ENCODE peak calls at places on chromosomes 3 and 15, in seven cellular contexts. R, L, A, D, S, U and Z are unnamed samples.
A peak's percentile ranks its signal among the peaks of the same experiment; 100 is the strongest.

GRCh38 chr15:66287461-66288055 is 5.8 kb upstream of the DIS3L start:
- DNase-seq in U (no peak), S (peak; percentile 31), A (no peak), L (no peak), D (no peak), R (no peak), Z (no peak)

GRCh38 chr15:69857686-69858391 is 239.9 kb downstream of the TLE3 start:
- DNase-seq in S (no peak), D (no peak), L (no peak), R (no peak), A (no peak), U (no peak), Z (no peak)

GRCh38 chr3:43418601-43419272 is 132.4 kb downstream of the SNRK start:
- DNase-seq in D (no peak), R (no peak), S (no peak), L (no peak), U (no peak), A (no peak), Z (no peak)

GRCh38 chr3:48856469-48856868 is 8.8 kb upstream of the PRKAR2A start:
- DNase-seq in U (peak; percentile 5), D (no peak), L (no peak), R (no peak), A (no peak), S (no peak), Z (no peak)

GRCh38 chr3:102123590-102124190 is 274.4 kb downstream of the NFKBIZ start:
- DNase-seq in A (no peak), L (no peak), D (no peak), R (no peak), S (no peak), U (no peak), Z (no peak)

GRCh38 chr3:121514496-121514895 is 31.3 kb downstream of the POLQ start:
- DNase-seq in L (no peak), U (no peak), R (no peak), A (no peak), D (no peak), S (no peak), Z (no peak)

GRCh38 chr15:89341316-89342005 is 6.8 kb upstream of the POLG start:
- DNase-seq in D (no peak), U (no peak), R (no peak), A (no peak), S (no peak), L (peak; percentile 82), Z (no peak)

GRCh38 chr15:70723927-70724326 is 39.4 kb downstream of the UACA start:
- DNase-seq in S (no peak), U (no peak), L (no peak), R (no peak), D (no peak), A (no peak), Z (no peak)

GRCh38 chr15:29260896-29261295 is 8.7 kb downstream of the NSMCE3 start:
- DNase-seq in U (no peak), R (no peak), S (no peak), D (no peak), A (no peak), L (no peak), Z (no peak)

GRCh38 chr3:160796813-160797164 is 40.8 kb downstream of the PPM1L start:
- DNase-seq in A (no peak), R (no peak), L (no peak), S (no peak), D (no peak), U (no peak), Z (no peak)

GRCh38 chr3:178140491-178140890 is 395.7 kb upstream of the KCNMB2 start:
- DNase-seq in A (no peak), S (no peak), R (peak; percentile 20), D (no peak), L (no peak), U (no peak), Z (no peak)

GRCh38 chr3:50340404-50341329 is at the start of gene RASSF1:
- DNase-seq in U (peak; percentile 92), S (no peak), R (no peak), L (peak; percentile 79), A (peak; percentile 95), D (peak; percentile 63), Z (no peak)

GRCh38 chr3:74000715-74001114 is 376.0 kb upstream of the PDZRN3 start:
- DNase-seq in R (no peak), D (no peak), L (no peak), U (no peak), A (no peak), S (no peak), Z (no peak)

GRCh38 chr3:101803152-101803782 is 24.3 kb downstream of the NXPE3 start:
- DNase-seq in S (peak; percentile 90), U (no peak), A (no peak), R (peak; percentile 54), L (peak; percentile 42), D (peak; percentile 67), Z (no peak)

GRCh38 chr3:46549408-46549904 is 16.6 kb downstream of the LRRC2 start:
- DNase-seq in S (peak; percentile 10), R (no peak), L (no peak), U (no peak), D (no peak), A (no peak), Z (no peak)

GRCh38 chr3:62325896-62326295 is 47.5 kb downstream of the FEZF2 start:
- DNase-seq in S (no peak), L (no peak), A (no peak), D (no peak), R (no peak), U (no peak), Z (no peak)

DNA sequence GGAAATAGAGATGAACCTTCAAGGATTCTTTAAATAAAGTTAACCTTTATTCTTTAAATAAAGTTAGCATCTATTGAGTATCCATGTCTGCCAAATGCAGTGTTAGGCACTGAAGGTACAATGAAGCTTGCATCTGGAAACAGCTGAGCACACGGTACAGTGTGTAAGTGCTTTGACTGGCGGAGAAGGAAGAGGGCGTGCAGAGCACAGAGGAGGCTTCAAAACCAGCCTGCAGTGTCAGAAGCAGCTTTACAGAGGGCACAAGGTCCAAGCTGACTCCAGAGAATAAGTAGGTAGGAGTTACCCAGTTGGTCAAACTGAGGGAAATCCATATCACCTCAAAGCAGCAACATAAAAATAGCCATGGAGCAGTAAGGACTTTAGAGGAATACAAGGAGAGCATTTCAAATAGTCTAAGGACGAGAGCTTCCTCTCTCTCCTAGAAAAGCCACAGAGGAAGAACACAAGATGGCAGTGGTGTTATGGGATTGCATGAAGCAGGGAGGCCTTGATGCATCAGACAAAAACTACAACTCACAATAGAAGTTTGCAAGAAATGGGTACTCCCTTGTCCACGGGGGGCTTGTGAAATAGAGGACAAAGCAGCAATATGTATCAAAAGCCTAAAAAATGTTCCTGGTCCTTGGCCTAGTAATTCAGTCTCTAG is 60.3 kb upstream of the PPP2R3A start:
- DNase-seq in L (no peak), U (no peak), S (no peak), R (no peak), D (no peak), A (no peak), Z (no peak)
- TF ChIP-seq CTCF in L (no peak), U (no peak), S (no peak), R (peak; percentile 47), D (no peak), A (no peak), Z (peak; percentile 43)

GRCh38 chr3:2106438-2106837 is 7.8 kb downstream of the CNTN4 start:
- DNase-seq in A (no peak), S (no peak), U (no peak), R (no peak), L (no peak), D (no peak), Z (no peak)
- H3K9me3 ChIP-seq in A (no peaks in the 10 kb centered on the region), S (no peaks in the 10 kb centered on the region), U (no peaks in the 10 kb centered on the region), R (peaks cover 20% of the 10 kb centered on the region), L (peaks cover 7% of the 10 kb centered on the region), D (no peaks in the 10 kb centered on the region), Z (peaks cover 3% of the 10 kb centered on the region)

DNA sequence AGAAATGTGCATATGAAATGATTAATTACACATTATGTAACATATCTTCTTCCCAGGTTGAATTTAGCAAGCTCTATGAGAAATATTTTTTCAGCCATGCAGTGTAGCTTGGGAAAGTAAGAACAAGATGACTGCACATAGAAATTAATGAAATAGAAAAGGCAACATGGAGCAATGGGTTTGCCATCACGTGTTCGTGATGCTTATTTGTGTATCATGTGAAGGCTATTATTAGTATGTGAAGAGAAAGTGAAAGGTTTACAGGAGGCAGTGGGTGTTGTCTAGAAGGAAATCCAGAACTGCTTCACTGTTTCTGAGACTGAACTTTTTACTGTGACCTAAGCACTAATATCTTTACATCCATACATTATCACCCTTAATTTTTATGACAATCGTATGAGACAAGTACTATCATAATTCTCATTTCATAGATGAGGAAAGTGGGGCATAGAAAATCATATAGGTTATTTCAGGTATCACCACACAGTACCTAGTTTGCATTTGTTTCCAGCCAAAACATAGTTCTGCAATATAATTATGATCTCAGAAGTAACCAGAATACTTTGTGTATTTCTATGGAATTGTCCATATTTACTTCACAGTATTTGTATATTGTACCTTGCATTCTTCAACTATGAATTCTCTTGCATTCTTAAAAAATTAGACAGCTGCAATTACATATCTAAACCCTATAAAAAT is 14.9 kb downstream of the SERPINI1 start:
- DNase-seq in L (no peak), S (peak; percentile 86), R (no peak), A (no peak), U (no peak), D (no peak), Z (no peak)
- H3K4me3 ChIP-seq in L (no peak overlapping the region), S (peak overlapping the region; percentile 14), R (no peak overlapping the region), A (no peak overlapping the region), U (no peak overlapping the region), D (no peak overlapping the region), Z (no peak overlapping the region)

GRCh38 chr3:4334548-4334947 is 31.4 kb downstream of the SETMAR start:
- DNase-seq in U (no peak), S (no peak), D (no peak), A (no peak), L (no peak), R (no peak), Z (no peak)
- TF ChIP-seq CTCF in U (no peak), S (no peak), D (no peak), A (no peak), L (no peak), R (no peak), Z (peak; percentile 19)

GRCh38 chr3:77746892-77747291 is 707.0 kb downstream of the ROBO2 start:
- DNase-seq in A (no peak), U (no peak), S (peak; percentile 83), L (no peak), D (no peak), R (no peak), Z (no peak)

DNA sequence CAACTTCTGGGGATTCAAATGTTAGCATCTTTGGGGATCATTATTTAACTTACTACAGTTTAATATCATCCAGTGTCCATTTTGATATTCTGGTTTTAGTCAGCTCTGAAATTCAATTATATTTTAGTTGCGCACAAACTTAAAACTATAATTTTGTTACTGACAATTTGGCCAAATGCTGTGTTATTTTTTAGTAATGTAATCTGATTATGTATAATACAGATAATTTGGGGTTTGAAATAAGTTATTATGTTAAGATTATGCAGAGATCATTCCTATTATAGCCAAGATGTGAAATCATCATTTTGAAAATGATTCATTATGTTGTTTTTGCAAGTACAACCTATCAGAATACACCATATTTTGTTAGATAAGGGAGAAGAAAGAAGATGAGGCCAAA is 706.1 kb downstream of the ROBO2 start:
- DNase-seq in R (no peak), L (no peak), U (no peak), S (no peak), D (no peak), A (no peak), Z (no peak)
- H3K9me3 ChIP-seq in R (no peaks in the 10 kb centered on the region), L (no peaks in the 10 kb centered on the region), U (no peaks in the 10 kb centered on the region), S (no peaks in the 10 kb centered on the region), D (no peaks in the 10 kb centered on the region), A (no peaks in the 10 kb centered on the region), Z (no peaks in the 10 kb centered on the region)